ENCODE peak calls at places on chromosome 14, in ten cellular contexts. One of them, this sample, is unnamed.
A peak's percentile ranks its signal among the peaks of the same experiment; 100 is the strongest.

GRCh38 chr14:69152944-69153847 is at the start of gene DCAF5:
- DNase-seq in A673: peak; percentile 94
- DNase-seq in activated B cell treated with CpG ODN at 0.5 μM for 24 hours: peak; percentile 81
- DNase-seq in cardiac fibroblast: peak; percentile 96
- DNase-seq in activated CD8-positive, alpha-beta T cell treated with anti-CD3 and anti-CD28 coated beads for 36 hours: peak; percentile 95
- DNase-seq in astrocyte of the spinal cord: peak; percentile 96
- DNase-seq in neural crest cell: peak; percentile 79
- DNase-seq in choroid plexus epithelial cell: peak; percentile 97
- DNase-seq in AG09309: peak; percentile 71
- DNase-seq in CD8-positive, alpha-beta T cell: peak; percentile 92
- DNase-seq in this sample: peak; percentile 91

GRCh38 chr14:51053157-51053556 is 41.7 kb downstream of the TRIM9 start:
- DNase-seq in AG09309: no peak
- DNase-seq in CD8-positive, alpha-beta T cell: no peak
- DNase-seq in activated CD8-positive, alpha-beta T cell treated with anti-CD3 and anti-CD28 coated beads for 36 hours: no peak
- DNase-seq in activated B cell treated with CpG ODN at 0.5 μM for 24 hours: no peak
- DNase-seq in choroid plexus epithelial cell: no peak
- DNase-seq in astrocyte of the spinal cord: no peak
- DNase-seq in neural crest cell: no peak
- DNase-seq in A673: no peak
- DNase-seq in cardiac fibroblast: no peak
- DNase-seq in this sample: no peak

GRCh38 chr14:91570021-91570420 is 59.9 kb upstream of the PPP4R3A start:
- DNase-seq in AG09309: no peak
- DNase-seq in choroid plexus epithelial cell: no peak
- DNase-seq in cardiac fibroblast: no peak
- DNase-seq in A673: no peak
- DNase-seq in neural crest cell: no peak
- DNase-seq in activated CD8-positive, alpha-beta T cell treated with anti-CD3 and anti-CD28 coated beads for 36 hours: no peak
- DNase-seq in CD8-positive, alpha-beta T cell: no peak
- DNase-seq in activated B cell treated with CpG ODN at 0.5 μM for 24 hours: no peak
- DNase-seq in astrocyte of the spinal cord: no peak
- DNase-seq in this sample: no peak

GRCh38 chr14:51369814-51370213 is 129.8 kb downstream of the TMX1 start:
- DNase-seq in CD8-positive, alpha-beta T cell: peak; percentile 7
- DNase-seq in A673: no peak
- DNase-seq in activated CD8-positive, alpha-beta T cell treated with anti-CD3 and anti-CD28 coated beads for 36 hours: peak; percentile 39
- DNase-seq in AG09309: no peak
- DNase-seq in activated B cell treated with CpG ODN at 0.5 μM for 24 hours: no peak
- DNase-seq in neural crest cell: no peak
- DNase-seq in choroid plexus epithelial cell: no peak
- DNase-seq in cardiac fibroblast: no peak
- DNase-seq in astrocyte of the spinal cord: no peak
- DNase-seq in this sample: no peak

GRCh38 chr14:41022932-41023331 is 583.7 kb upstream of the LRFN5 start:
- DNase-seq in A673: no peak
- DNase-seq in AG09309: no peak
- DNase-seq in CD8-positive, alpha-beta T cell: no peak
- DNase-seq in activated B cell treated with CpG ODN at 0.5 μM for 24 hours: no peak
- DNase-seq in astrocyte of the spinal cord: peak; percentile 2
- DNase-seq in activated CD8-positive, alpha-beta T cell treated with anti-CD3 and anti-CD28 coated beads for 36 hours: no peak
- DNase-seq in choroid plexus epithelial cell: peak; percentile 5
- DNase-seq in neural crest cell: no peak
- DNase-seq in cardiac fibroblast: no peak
- DNase-seq in this sample: no peak

GRCh38 chr14:100827140-100827517 is 1.2 kb downstream of the MEG3 start:
- DNase-seq in CD8-positive, alpha-beta T cell: no peak
- DNase-seq in activated B cell treated with CpG ODN at 0.5 μM for 24 hours: no peak
- DNase-seq in astrocyte of the spinal cord: no peak
- DNase-seq in AG09309: no peak
- DNase-seq in A673: peak; percentile 35
- DNase-seq in activated CD8-positive, alpha-beta T cell treated with anti-CD3 and anti-CD28 coated beads for 36 hours: no peak
- DNase-seq in cardiac fibroblast: peak; percentile 49
- DNase-seq in neural crest cell: no peak
- DNase-seq in choroid plexus epithelial cell: peak; percentile 42
- DNase-seq in this sample: no peak

GRCh38 chr14:21317433-21317832 is 37.5 kb downstream of the RPGRIP1 start:
- DNase-seq in activated B cell treated with CpG ODN at 0.5 μM for 24 hours: no peak
- DNase-seq in A673: no peak
- DNase-seq in neural crest cell: no peak
- DNase-seq in cardiac fibroblast: no peak
- DNase-seq in astrocyte of the spinal cord: no peak
- DNase-seq in CD8-positive, alpha-beta T cell: no peak
- DNase-seq in choroid plexus epithelial cell: peak; percentile 7
- DNase-seq in activated CD8-positive, alpha-beta T cell treated with anti-CD3 and anti-CD28 coated beads for 36 hours: no peak
- DNase-seq in AG09309: no peak
- DNase-seq in this sample: no peak

GRCh38 chr14:93375673-93376156 is 28.7 kb downstream of the COX8C start:
- DNase-seq in CD8-positive, alpha-beta T cell: no peak
- DNase-seq in activated CD8-positive, alpha-beta T cell treated with anti-CD3 and anti-CD28 coated beads for 36 hours: no peak
- DNase-seq in AG09309: no peak
- DNase-seq in choroid plexus epithelial cell: no peak
- DNase-seq in cardiac fibroblast: no peak
- DNase-seq in A673: no peak
- DNase-seq in activated B cell treated with CpG ODN at 0.5 μM for 24 hours: peak; percentile 53
- DNase-seq in neural crest cell: no peak
- DNase-seq in astrocyte of the spinal cord: no peak
- DNase-seq in this sample: no peak

GRCh38 chr14:23447634-23448353 is 12.3 kb upstream of the MYH7 start:
- DNase-seq in AG09309: no peak
- DNase-seq in neural crest cell: no peak
- DNase-seq in activated B cell treated with CpG ODN at 0.5 μM for 24 hours: no peak
- DNase-seq in cardiac fibroblast: no peak
- DNase-seq in A673: no peak
- DNase-seq in choroid plexus epithelial cell: no peak
- DNase-seq in CD8-positive, alpha-beta T cell: no peak
- DNase-seq in astrocyte of the spinal cord: no peak
- DNase-seq in activated CD8-positive, alpha-beta T cell treated with anti-CD3 and anti-CD28 coated beads for 36 hours: no peak
- DNase-seq in this sample: no peak

GRCh38 chr14:83085141-83085540 is 1551.5 kb upstream of the SEL1L start:
- DNase-seq in activated B cell treated with CpG ODN at 0.5 μM for 24 hours: no peak
- DNase-seq in A673: no peak
- DNase-seq in AG09309: no peak
- DNase-seq in cardiac fibroblast: no peak
- DNase-seq in astrocyte of the spinal cord: no peak
- DNase-seq in activated CD8-positive, alpha-beta T cell treated with anti-CD3 and anti-CD28 coated beads for 36 hours: no peak
- DNase-seq in choroid plexus epithelial cell: no peak
- DNase-seq in CD8-positive, alpha-beta T cell: no peak
- DNase-seq in neural crest cell: no peak
- DNase-seq in this sample: no peak

GRCh38 chr14:80638620-80639215 is 302.8 kb downstream of the CEP128 start:
- DNase-seq in AG09309: peak; percentile 47
- DNase-seq in activated B cell treated with CpG ODN at 0.5 μM for 24 hours: no peak
- DNase-seq in choroid plexus epithelial cell: peak; percentile 89
- DNase-seq in astrocyte of the spinal cord: peak; percentile 70
- DNase-seq in activated CD8-positive, alpha-beta T cell treated with anti-CD3 and anti-CD28 coated beads for 36 hours: no peak
- DNase-seq in A673: peak; percentile 64
- DNase-seq in neural crest cell: no peak
- DNase-seq in CD8-positive, alpha-beta T cell: no peak
- DNase-seq in cardiac fibroblast: peak; percentile 59
- DNase-seq in this sample: no peak

DNA sequence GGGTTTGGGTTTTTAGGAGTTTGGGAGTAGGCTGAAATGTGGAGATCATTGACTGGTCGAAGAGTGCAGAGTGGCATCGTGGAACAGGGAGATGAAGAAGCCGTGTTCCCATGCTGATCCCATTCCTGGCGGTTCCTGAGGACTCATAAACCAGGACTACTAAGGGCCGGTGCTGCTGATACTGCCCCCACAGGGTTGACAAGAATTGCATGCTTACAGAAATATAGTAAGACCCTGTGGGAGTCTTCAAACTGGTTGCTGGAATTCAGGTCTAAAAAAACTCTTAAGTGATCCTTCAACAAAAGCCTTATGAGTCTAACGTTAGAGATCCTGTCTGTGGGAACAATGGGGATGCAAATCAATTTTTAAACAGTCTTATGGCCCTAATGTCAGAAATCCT is 64.0 kb upstream of the ARHGAP5 start:
- DNase-seq in activated CD8-positive, alpha-beta T cell treated with anti-CD3 and anti-CD28 coated beads for 36 hours: no peak
- DNase-seq in neural crest cell: no peak
- DNase-seq in CD8-positive, alpha-beta T cell: no peak
- DNase-seq in activated B cell treated with CpG ODN at 0.5 μM for 24 hours: no peak
- DNase-seq in choroid plexus epithelial cell: no peak
- DNase-seq in A673: peak; percentile 30
- DNase-seq in AG09309: no peak
- DNase-seq in astrocyte of the spinal cord: no peak
- DNase-seq in cardiac fibroblast: no peak
- DNase-seq in this sample: no peak
- TF ChIP-seq CTCF in activated CD8-positive, alpha-beta T cell treated with anti-CD3 and anti-CD28 coated beads for 36 hours: no peak
- TF ChIP-seq CTCF in neural crest cell: peak; percentile 38
- TF ChIP-seq CTCF in CD8-positive, alpha-beta T cell: no peak
- TF ChIP-seq CTCF in activated B cell treated with CpG ODN at 0.5 μM for 24 hours: no peak
- TF ChIP-seq CTCF in choroid plexus epithelial cell: no peak
- TF ChIP-seq CTCF in A673: peak; percentile 47
- TF ChIP-seq CTCF in AG09309: no peak
- TF ChIP-seq CTCF in astrocyte of the spinal cord: peak; percentile 17
- TF ChIP-seq CTCF in cardiac fibroblast: no peak
- TF ChIP-seq CTCF in this sample: no peak

GRCh38 chr14:104075530-104076151 is 9.9 kb upstream of the ASPG start:
- DNase-seq in neural crest cell: no peak
- DNase-seq in cardiac fibroblast: no peak
- DNase-seq in A673: peak; percentile 29
- DNase-seq in choroid plexus epithelial cell: peak; percentile 44
- DNase-seq in activated B cell treated with CpG ODN at 0.5 μM for 24 hours: no peak
- DNase-seq in CD8-positive, alpha-beta T cell: no peak
- DNase-seq in activated CD8-positive, alpha-beta T cell treated with anti-CD3 and anti-CD28 coated beads for 36 hours: no peak
- DNase-seq in AG09309: no peak
- DNase-seq in astrocyte of the spinal cord: no peak
- DNase-seq in this sample: peak; percentile 23
- TF ChIP-seq CTCF in neural crest cell: peak; percentile 64
- TF ChIP-seq CTCF in cardiac fibroblast: peak; percentile 28
- TF ChIP-seq CTCF in A673: peak; percentile 62
- TF ChIP-seq CTCF in choroid plexus epithelial cell: peak; percentile 72
- TF ChIP-seq CTCF in activated B cell treated with CpG ODN at 0.5 μM for 24 hours: no peak
- TF ChIP-seq CTCF in CD8-positive, alpha-beta T cell: no peak
- TF ChIP-seq CTCF in activated CD8-positive, alpha-beta T cell treated with anti-CD3 and anti-CD28 coated beads for 36 hours: peak; percentile 41
- TF ChIP-seq CTCF in AG09309: peak; percentile 38
- TF ChIP-seq CTCF in astrocyte of the spinal cord: peak; percentile 44
- TF ChIP-seq CTCF in this sample: peak; percentile 21

DNA sequence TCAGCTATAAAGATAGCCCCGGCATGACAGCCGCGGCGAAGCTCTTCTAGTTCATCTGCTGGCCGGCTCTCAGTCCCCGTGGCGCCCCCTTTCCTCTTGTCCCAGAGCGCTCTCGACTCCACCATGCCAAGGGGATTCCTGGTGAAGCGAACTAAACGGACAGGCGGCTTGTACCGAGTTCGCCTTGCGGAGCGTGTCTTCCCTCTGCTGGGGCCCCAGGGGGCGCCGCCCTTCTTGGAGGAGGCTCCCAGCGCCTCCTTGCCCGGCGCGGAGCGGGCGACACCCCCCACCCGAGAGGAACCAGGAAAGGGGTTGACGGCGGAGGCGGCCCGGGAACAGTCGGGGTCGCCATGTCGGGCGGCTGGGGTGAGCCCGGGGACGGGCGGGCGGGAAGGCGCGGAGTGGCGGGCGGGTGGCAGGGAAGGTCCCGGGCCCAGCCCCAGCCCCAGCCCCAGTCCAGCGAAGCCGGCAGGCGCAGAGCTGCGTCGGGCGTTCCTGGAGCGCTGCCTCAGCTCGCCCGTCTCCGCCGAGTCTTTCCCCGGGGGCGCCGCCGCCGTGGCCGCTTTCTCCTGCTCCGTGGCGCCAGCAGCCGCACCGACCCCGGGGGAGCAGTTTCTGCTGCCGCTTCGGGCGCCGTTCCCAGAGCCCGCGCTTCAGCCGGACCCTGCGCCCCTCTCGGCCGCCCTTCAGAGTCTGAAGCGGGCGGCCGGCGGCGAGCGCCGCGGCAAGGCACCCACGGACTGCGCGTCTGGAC is at the start of gene INSM2:
- DNase-seq in choroid plexus epithelial cell: peak; percentile 21
- DNase-seq in A673: peak; percentile 17
- DNase-seq in activated B cell treated with CpG ODN at 0.5 μM for 24 hours: peak; percentile 15
- DNase-seq in CD8-positive, alpha-beta T cell: no peak
- DNase-seq in activated CD8-positive, alpha-beta T cell treated with anti-CD3 and anti-CD28 coated beads for 36 hours: peak; percentile 15
- DNase-seq in neural crest cell: no peak
- DNase-seq in AG09309: no peak
- DNase-seq in cardiac fibroblast: peak; percentile 10
- DNase-seq in astrocyte of the spinal cord: no peak
- DNase-seq in this sample: peak; percentile 55
- TF ChIP-seq CTCF in choroid plexus epithelial cell: no peak
- TF ChIP-seq CTCF in A673: no peak
- TF ChIP-seq CTCF in activated B cell treated with CpG ODN at 0.5 μM for 24 hours: no peak
- TF ChIP-seq CTCF in CD8-positive, alpha-beta T cell: no peak
- TF ChIP-seq CTCF in activated CD8-positive, alpha-beta T cell treated with anti-CD3 and anti-CD28 coated beads for 36 hours: no peak
- TF ChIP-seq CTCF in neural crest cell: peak; percentile 42
- TF ChIP-seq CTCF in AG09309: peak; percentile 18
- TF ChIP-seq CTCF in cardiac fibroblast: no peak
- TF ChIP-seq CTCF in astrocyte of the spinal cord: peak; percentile 11
- TF ChIP-seq CTCF in this sample: peak; percentile 28

GRCh38 chr14:72545411-72546311 is 348.2 kb downstream of the DPF3 start:
- DNase-seq in activated B cell treated with CpG ODN at 0.5 μM for 24 hours: no peak
- DNase-seq in AG09309: no peak
- DNase-seq in cardiac fibroblast: no peak
- DNase-seq in neural crest cell: no peak
- DNase-seq in A673: no peak
- DNase-seq in activated CD8-positive, alpha-beta T cell treated with anti-CD3 and anti-CD28 coated beads for 36 hours: no peak
- DNase-seq in choroid plexus epithelial cell: no peak
- DNase-seq in CD8-positive, alpha-beta T cell: no peak
- DNase-seq in astrocyte of the spinal cord: no peak
- DNase-seq in this sample: no peak

GRCh38 chr14:72544615-72545387 is 349.1 kb downstream of the DPF3 start:
- DNase-seq in A673: no peak
- DNase-seq in cardiac fibroblast: no peak
- DNase-seq in activated B cell treated with CpG ODN at 0.5 μM for 24 hours: no peak
- DNase-seq in neural crest cell: no peak
- DNase-seq in choroid plexus epithelial cell: peak; percentile 26
- DNase-seq in astrocyte of the spinal cord: no peak
- DNase-seq in AG09309: no peak
- DNase-seq in CD8-positive, alpha-beta T cell: no peak
- DNase-seq in activated CD8-positive, alpha-beta T cell treated with anti-CD3 and anti-CD28 coated beads for 36 hours: no peak
- DNase-seq in this sample: no peak

GRCh38 chr14:72540836-72541235 is 353.1 kb downstream of the DPF3 start:
- DNase-seq in A673: no peak
- DNase-seq in cardiac fibroblast: no peak
- DNase-seq in activated B cell treated with CpG ODN at 0.5 μM for 24 hours: no peak
- DNase-seq in CD8-positive, alpha-beta T cell: no peak
- DNase-seq in astrocyte of the spinal cord: no peak
- DNase-seq in activated CD8-positive, alpha-beta T cell treated with anti-CD3 and anti-CD28 coated beads for 36 hours: no peak
- DNase-seq in neural crest cell: no peak
- DNase-seq in AG09309: no peak
- DNase-seq in choroid plexus epithelial cell: no peak
- DNase-seq in this sample: no peak

GRCh38 chr14:72541546-72541945 is 352.4 kb downstream of the DPF3 start:
- DNase-seq in activated CD8-positive, alpha-beta T cell treated with anti-CD3 and anti-CD28 coated beads for 36 hours: no peak
- DNase-seq in cardiac fibroblast: no peak
- DNase-seq in A673: no peak
- DNase-seq in astrocyte of the spinal cord: no peak
- DNase-seq in CD8-positive, alpha-beta T cell: no peak
- DNase-seq in AG09309: no peak
- DNase-seq in activated B cell treated with CpG ODN at 0.5 μM for 24 hours: no peak
- DNase-seq in choroid plexus epithelial cell: no peak
- DNase-seq in neural crest cell: no peak
- DNase-seq in this sample: no peak

GRCh38 chr14:72543325-72543724 is 350.6 kb downstream of the DPF3 start:
- DNase-seq in choroid plexus epithelial cell: peak; percentile 73
- DNase-seq in A673: no peak
- DNase-seq in AG09309: no peak
- DNase-seq in activated CD8-positive, alpha-beta T cell treated with anti-CD3 and anti-CD28 coated beads for 36 hours: no peak
- DNase-seq in astrocyte of the spinal cord: peak; percentile 44
- DNase-seq in CD8-positive, alpha-beta T cell: no peak
- DNase-seq in activated B cell treated with CpG ODN at 0.5 μM for 24 hours: no peak
- DNase-seq in cardiac fibroblast: no peak
- DNase-seq in neural crest cell: no peak
- DNase-seq in this sample: no peak
- TF ChIP-seq CTCF in choroid plexus epithelial cell: no peak
- TF ChIP-seq CTCF in A673: no peak
- TF ChIP-seq CTCF in AG09309: no peak
- TF ChIP-seq CTCF in activated CD8-positive, alpha-beta T cell treated with anti-CD3 and anti-CD28 coated beads for 36 hours: no peak
- TF ChIP-seq CTCF in astrocyte of the spinal cord: no peak
- TF ChIP-seq CTCF in CD8-positive, alpha-beta T cell: no peak
- TF ChIP-seq CTCF in activated B cell treated with CpG ODN at 0.5 μM for 24 hours: no peak
- TF ChIP-seq CTCF in cardiac fibroblast: no peak
- TF ChIP-seq CTCF in neural crest cell: no peak
- TF ChIP-seq CTCF in this sample: no peak

This sample was measured in glutamatergic neuron.